ENCODE peak calls at places on chromosomes 13 and 19, in ten cellular contexts. H, G, X, Y, N, T, L, I, S and M are unnamed samples.

GRCh38 chr19:2080336-2080988 is 15.7 kb downstream of the MOB3A start:
- DNase-seq in H (no peak), N (no peak), T (no peak), L (no peak), S (no peak), I (no peak), G (no peak), X (no peak), Y (no peak), M (no peak)

GRCh38 chr13:99993660-99994455 is 12.3 kb downstream of the ZIC2 start:
- DNase-seq in Y (no peak), I (no peak), S (no peak), G (no peak), T (no peak), H (no peak), L (no peak), N (peak; percentile 17), X (no peak), M (no peak)

GRCh38 chr13:41458187-41458938 is 1.0 kb downstream of the RGCC start:
- DNase-seq in T (no peak), L (no peak), S (peak; percentile 32), G (peak; percentile 75), I (peak; percentile 41), N (peak; percentile 54), H (peak; percentile 33), X (peak; percentile 12), Y (peak; percentile 31), M (peak; percentile 16)

GRCh38 chr19:7482584-7483439 is 6.0 kb downstream of the PEX11G start:
- DNase-seq in H (no peak), X (no peak), Y (no peak), T (peak; percentile 24), G (peak; percentile 68), I (peak; percentile 49), L (no peak), N (peak; percentile 65), S (peak; percentile 89), M (peak; percentile 23)

GRCh38 chr13:112056739-112057433 is 10.1 kb upstream of the SOX1 start:
- DNase-seq in G (no peak), Y (no peak), L (no peak), X (no peak), I (no peak), S (no peak), N (peak; percentile 34), H (no peak), T (no peak), M (no peak)

GRCh38 chr13:44649118-44649455 is 73.0 kb upstream of the TSC22D1 start:
- DNase-seq in L (no peak), Y (no peak), X (no peak), N (peak; percentile 31), T (no peak), H (no peak), I (no peak), S (no peak), G (no peak), M (no peak)

GRCh38 chr13:38636756-38637155 is 50.1 kb upstream of the FREM2 start:
- DNase-seq in Y (peak; percentile 88), I (no peak), T (no peak), N (no peak), X (no peak), S (no peak), G (no peak), H (no peak), L (no peak), M (no peak)

GRCh38 chr19:288911-289310 is 2.3 kb downstream of the PLPP2 start:
- DNase-seq in Y (no peak), G (peak; percentile 24), H (no peak), T (no peak), I (no peak), X (no peak), S (no peak), N (no peak), L (no peak), M (no peak)

GRCh38 chr19:46049597-46049996 is 8.8 kb upstream of the IGFL4 start:
- DNase-seq in H (no peak), I (no peak), T (no peak), N (no peak), L (no peak), Y (no peak), X (no peak), G (no peak), S (peak; percentile 79), M (no peak)
- TF ChIP-seq CTCF in H (no peak), I (no peak), T (no peak), N (peak; percentile 22), L (no peak), Y (no peak), X (no peak), G (no peak), S (peak; percentile 37), M (no peak)

DNA sequence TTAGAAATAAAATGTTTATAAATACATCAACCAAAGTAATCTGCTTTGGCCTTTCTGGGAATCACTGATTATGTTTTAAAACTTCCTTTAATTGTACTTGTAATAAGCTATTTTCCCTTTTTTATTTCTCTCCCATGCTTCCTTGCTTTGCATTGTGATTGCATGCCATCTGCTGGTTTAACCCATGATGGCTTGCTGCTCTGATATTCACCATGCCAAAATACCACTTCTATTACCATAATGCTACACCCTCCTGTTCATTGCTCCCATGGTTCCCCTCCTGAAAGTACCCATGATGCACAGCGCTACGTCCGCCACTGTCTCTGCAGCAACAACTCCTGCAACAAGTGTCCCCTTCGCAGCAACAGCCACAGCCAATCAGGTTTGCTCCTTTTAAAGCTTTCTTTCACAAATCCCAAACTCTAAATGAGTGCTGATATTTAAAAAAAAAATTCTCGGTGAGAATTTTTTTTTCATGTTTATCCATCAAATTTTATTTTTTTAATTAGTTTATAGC is 67.7 kb upstream of the RAP2A start:
- DNase-seq in I (no peak), X (no peak), Y (no peak), L (no peak), T (no peak), G (no peak), H (no peak), S (no peak), N (no peak), M (no peak)
- TF ChIP-seq CTCF in I (no peak), X (no peak), Y (no peak), L (no peak), T (peak; percentile 22), G (no peak), H (no peak), S (no peak), N (peak; percentile 5), M (no peak)

GRCh38 chr19:42291437-42291815 is 10.5 kb upstream of the PRR19 start:
- DNase-seq in Y (no peak), S (peak; percentile 67), L (no peak), H (no peak), I (no peak), X (no peak), N (no peak), T (no peak), G (no peak), M (no peak)

GRCh38 chr19:42289556-42290041 is 12.3 kb upstream of the PRR19 start:
- DNase-seq in L (no peak), G (no peak), Y (no peak), I (no peak), T (no peak), N (no peak), X (no peak), S (no peak), H (no peak), M (no peak)

GRCh38 chr19:42292042-42292960 is 9.6 kb upstream of the PRR19 start:
- DNase-seq in G (no peak), S (no peak), T (no peak), X (no peak), Y (no peak), N (no peak), L (no peak), I (no peak), H (peak; percentile 11), M (no peak)

GRCh38 chr19:42290136-42290522 is 11.8 kb upstream of the PRR19 start:
- DNase-seq in Y (no peak), S (no peak), H (no peak), G (no peak), T (no peak), I (no peak), X (no peak), N (no peak), L (no peak), M (no peak)

DNA sequence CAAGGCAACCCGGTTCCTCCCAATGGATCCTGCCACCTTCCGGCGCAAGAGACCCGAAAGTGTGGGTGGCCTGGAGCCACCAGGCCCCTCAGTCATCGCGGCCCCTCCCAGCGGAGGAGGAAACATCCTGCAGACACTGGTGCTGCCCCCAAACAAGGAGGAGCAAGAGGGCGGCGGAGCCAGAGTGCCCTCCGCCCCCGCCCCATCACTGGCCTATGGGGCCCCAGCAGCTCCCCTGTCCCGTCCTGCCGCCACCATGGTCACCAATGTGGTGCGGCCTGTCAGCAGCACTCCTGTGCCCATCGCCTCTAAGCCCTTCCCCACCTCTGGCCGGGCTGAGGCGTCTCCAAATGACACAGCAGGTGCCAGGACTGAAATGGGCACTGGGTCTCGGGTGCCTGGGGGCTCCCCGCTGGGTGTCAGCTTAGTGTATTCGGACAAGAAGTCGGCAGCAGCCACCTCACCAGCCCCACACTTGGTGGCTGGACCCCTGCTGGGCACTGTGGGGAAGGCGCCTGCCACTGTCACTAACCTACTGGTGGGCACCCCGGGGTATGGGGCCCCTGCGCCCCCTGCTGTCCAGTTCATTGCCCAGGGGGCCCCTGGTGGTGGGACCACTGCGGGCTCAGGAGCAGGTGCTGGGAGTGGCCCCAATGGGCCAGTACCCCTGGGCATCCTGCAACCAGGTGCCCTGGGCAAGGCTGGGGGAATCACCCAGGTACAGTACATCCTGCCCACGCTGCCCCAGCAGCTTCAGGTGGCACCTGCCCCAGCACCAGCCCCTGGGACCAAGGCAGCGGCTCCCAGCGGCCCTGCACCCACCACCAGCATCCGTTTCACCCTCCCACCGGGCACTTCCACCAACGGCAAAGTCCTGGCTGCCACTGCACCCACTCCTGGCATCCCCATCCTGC is 11.2 kb upstream of the PRR19 start:
- DNase-seq in G (no peak), N (peak; percentile 43), S (no peak), Y (no peak), T (no peak), H (peak; percentile 74), X (no peak), L (no peak), I (peak; percentile 44), M (peak; percentile 68)
- TF ChIP-seq CTCF in G (peak; percentile 48), N (peak; percentile 31), S (peak; percentile 33), Y (peak; percentile 13), T (peak; percentile 86), H (peak; percentile 66), X (peak; percentile 53), L (peak; percentile 52), I (peak; percentile 26), M (peak; percentile 72)

DNA sequence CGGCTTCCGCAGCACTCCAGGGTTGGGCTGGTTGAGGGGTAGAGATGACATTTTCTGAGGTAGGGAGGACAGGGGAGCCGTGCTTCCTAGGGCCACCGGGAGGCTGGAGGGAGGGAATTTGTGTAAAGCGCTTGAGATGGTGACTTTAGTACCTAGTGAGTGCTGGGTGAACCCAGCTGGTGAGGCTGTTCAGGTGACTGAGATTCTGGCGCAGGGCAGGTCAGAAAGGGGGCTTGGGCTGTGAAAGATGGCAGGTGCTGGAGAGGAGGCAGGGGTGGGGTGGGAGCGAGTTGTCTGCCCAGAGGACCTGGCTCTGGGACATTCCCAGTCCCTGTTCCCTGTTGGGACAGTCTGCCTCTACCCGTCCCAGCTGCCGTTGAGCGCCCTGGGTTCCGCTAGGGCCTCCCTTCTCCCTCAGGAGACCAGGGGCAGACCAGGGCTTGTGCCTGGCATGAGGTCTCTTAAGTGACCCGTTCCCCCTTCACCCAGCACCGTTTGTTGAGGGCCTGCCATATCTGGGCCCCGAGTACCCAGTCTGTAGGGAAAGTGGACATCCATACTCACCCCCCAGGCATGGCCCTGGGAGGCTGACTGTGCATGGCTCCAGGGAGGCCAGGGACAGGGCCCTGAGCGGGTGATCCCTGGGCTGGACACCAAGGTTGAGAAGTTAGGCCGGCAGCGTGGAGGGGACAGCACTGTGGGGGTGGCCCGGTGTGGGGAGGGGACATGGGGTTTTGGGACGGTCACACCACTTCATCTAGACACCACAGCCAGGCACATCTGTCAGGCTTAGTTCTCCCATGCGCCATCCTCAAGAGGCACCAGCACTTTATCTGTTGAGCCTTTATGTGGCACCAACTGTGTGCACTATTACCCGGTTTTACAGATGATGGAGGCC is 5.0 kb downstream of the PTOV1 start:
- DNase-seq in I (no peak), S (no peak), G (no peak), L (no peak), H (no peak), Y (no peak), X (no peak), N (no peak), T (no peak), M (no peak)
- TF ChIP-seq CTCF in I (no peak), S (no peak), G (no peak), L (no peak), H (no peak), Y (no peak), X (no peak), N (no peak), T (no peak), M (no peak)